ENCODE peak calls at places on chromosomes 12 and 14, in seven cellular contexts. W is chondrocyte, G is fibroblast of lung, I is cardiac fibroblast, B is astrocyte, L is body of pancreas, R is AG04450. Q is an unnamed sample.

GRCh38 chr12:1773937-1774655 is 46.3 kb upstream of the LRTM2 start:
- DNase-seq in L (no peak), R (no peak), W (no peak), B (no peak), I (no peak), G (no peak), Q (no peak)

GRCh38 chr12:13727707-13728147 is 253.7 kb downstream of the GRIN2B start:
- DNase-seq in G (no peak), L (no peak), B (peak), I (no peak), R (no peak), W (no peak), Q (no peak)

GRCh38 chr14:51954657-51955056 is 34.7 kb upstream of the RTRAF start:
- DNase-seq in L (no peak), W (no peak), G (no peak), I (no peak), B (no peak), R (no peak), Q (no peak)

GRCh38 chr12:89448526-89448925 is 76.1 kb downstream of the GALNT4 start:
- DNase-seq in G (no peak), L (no peak), B (no peak), R (no peak), W (no peak), I (no peak), Q (no peak)

GRCh38 chr12:40156031-40156764 is 50.3 kb upstream of the SLC2A13 start:
- DNase-seq in G (no peak), I (no peak), R (no peak), W (no peak), B (no peak), L (no peak), Q (no peak)

GRCh38 chr12:103279444-103279843 is 216.3 kb downstream of the C12orf42 start:
- DNase-seq in W (no peak), B (no peak), L (no peak), G (no peak), R (no peak), I (no peak), Q (no peak)

GRCh38 chr12:46404225-46404631 is 31.7 kb upstream of the SLC38A2 start:
- DNase-seq in W (no peak), L (no peak), I (peak), R (no peak), B (peak), G (peak), Q (peak)

GRCh38 chr12:93785262-93786010 is 108.3 kb downstream of the CRADD start:
- DNase-seq in I (peak), W (no peak), L (no peak), R (no peak), B (peak), G (peak), Q (peak)

GRCh38 chr14:49946320-49947141 is 53.6 kb downstream of the ARF6 start:
- DNase-seq in R (no peak), I (peak), G (peak), W (no peak), B (peak), L (no peak), Q (peak)

GRCh38 chr12:100554608-100555077 is 18.8 kb upstream of the GAS2L3 start:
- DNase-seq in G (peak), I (peak), R (peak), W (no peak), B (peak), L (peak), Q (peak)

GRCh38 chr12:26938660-26939185 is 453 bp downstream of the FGFR1OP2 start:
- DNase-seq in L (no peak), I (no peak), W (no peak), G (no peak), R (no peak), B (no peak), Q (no peak)

GRCh38 chr12:53048033-53048779 is 1.7 kb upstream of the TNS2 start:
- DNase-seq in B (no peak), W (peak), G (no peak), I (peak), R (no peak), L (peak), Q (no peak)

GRCh38 chr14:67077914-67078313 is 111.3 kb upstream of the GARIN2 start:
- DNase-seq in R (no peak), I (no peak), L (no peak), B (no peak), W (no peak), G (peak), Q (no peak)

GRCh38 chr14:45238988-45239387 is 14.0 kb downstream of the MIS18BP1 start:
- DNase-seq in R (no peak), I (no peak), G (no peak), B (no peak), L (no peak), W (no peak), Q (no peak)

GRCh38 chr14:56180754-56181542 is 62.7 kb downstream of the PELI2 start:
- DNase-seq in I (no peak), G (no peak), L (no peak), W (no peak), R (no peak), B (no peak), Q (no peak)

GRCh38 chr12:103965590-103966407 is at the start of gene TDG:
- DNase-seq in B (peak), W (peak), G (peak), I (peak), R (peak), L (peak), Q (peak)

GRCh38 chr12:39906237-39906636 is 199.6 kb downstream of the SLC2A13 start:
- DNase-seq in L (no peak), B (no peak), W (no peak), I (no peak), R (no peak), G (no peak), Q (no peak)

GRCh38 chr14:60734465-60735242 is at the start of gene MNAT1:
- DNase-seq in I (peak), L (peak), W (peak), G (peak), B (peak), R (peak), Q (peak)

GRCh38 chr12:96198970-96199369 is 4.8 kb downstream of the ELK3 start:
- DNase-seq in R (peak), B (peak), I (peak), W (no peak), L (no peak), G (peak), Q (peak)

GRCh38 chr12:100127766-100128508 is 14.7 kb downstream of the BLTP3B start:
- DNase-seq in R (peak), I (peak), W (no peak), L (no peak), B (peak), G (peak), Q (peak)

GRCh38 chr12:65607271-65607880 is 216.9 kb upstream of the HMGA2 start:
- DNase-seq in R (no peak), G (no peak), B (no peak), W (no peak), L (no peak), I (no peak), Q (no peak)

GRCh38 chr14:57052705-57053302 is 215.9 kb downstream of the EXOC5 start:
- DNase-seq in L (no peak), G (no peak), I (no peak), B (no peak), R (no peak), W (no peak), Q (no peak)

GRCh38 chr14:67557118-67557517 is 24.0 kb downstream of the PLEKHH1 start:
- DNase-seq in W (peak), B (peak), G (no peak), L (no peak), R (no peak), I (peak), Q (no peak)

GRCh38 chr12:65275627-65276026 is 2.9 kb upstream of the MSRB3 start:
- DNase-seq in B (no peak), R (no peak), I (peak), G (no peak), L (no peak), W (no peak), Q (no peak)

GRCh38 chr12:57454566-57455373 is at the start of gene INHBE:
- DNase-seq in B (peak), L (no peak), W (peak), I (peak), G (peak), R (peak), Q (peak)

GRCh38 chr12:105253882-105254513 is 18.0 kb upstream of the APPL2 start:
- DNase-seq in I (peak), G (peak), L (no peak), W (no peak), B (peak), R (no peak), Q (peak)

GRCh38 chr12:97745406-97746101 is 282.9 kb downstream of the RMST start:
- DNase-seq in I (no peak), R (no peak), G (no peak), W (no peak), B (peak), L (no peak), Q (no peak)

GRCh38 chr14:99029150-99029915 is 242.7 kb downstream of the BCL11B start:
- DNase-seq in I (no peak), R (no peak), L (no peak), B (no peak), G (no peak), W (no peak), Q (no peak)

GRCh38 chr14:65132855-65133254 is 30.5 kb upstream of the MAX start:
- DNase-seq in I (no peak), R (no peak), L (no peak), B (no peak), G (no peak), W (no peak), Q (no peak)

GRCh38 chr14:49861581-49861922 is 9.0 kb upstream of the NEMF start:
- DNase-seq in G (peak), R (peak), B (peak), W (no peak), L (peak), I (peak), Q (peak)

GRCh38 chr12:124152733-124153132 is 142.2 kb upstream of the RFLNA start:
- DNase-seq in B (no peak), I (peak), L (no peak), R (no peak), W (no peak), G (peak), Q (peak)

GRCh38 chr12:14714437-14714836 is 18.0 kb upstream of the GUCY2C start:
- DNase-seq in L (no peak), G (no peak), W (no peak), I (no peak), B (no peak), R (no peak), Q (no peak)

GRCh38 chr14:97762386-97762785 is 965.2 kb downstream of the VRK1 start:
- DNase-seq in G (no peak), R (no peak), L (no peak), W (no peak), B (no peak), I (no peak), Q (no peak)

GRCh38 chr12:19588944-19589343 is 149.7 kb downstream of the AEBP2 start:
- DNase-seq in B (no peak), G (no peak), R (no peak), L (no peak), I (no peak), W (no peak), Q (no peak)

GRCh38 chr12:108598553-108599250 is 818 bp upstream of the TMEM119 start:
- DNase-seq in L (no peak), I (no peak), B (no peak), G (no peak), W (no peak), R (no peak), Q (no peak)

GRCh38 chr14:65002586-65003210 is 16.0 kb downstream of the FNTB start:
- DNase-seq in L (no peak), R (no peak), I (peak), G (peak), B (peak), W (no peak), Q (peak)

GRCh38 chr12:22377731-22378496 is 43.4 kb upstream of the ST8SIA1 start:
- DNase-seq in G (peak), L (no peak), I (no peak), R (no peak), W (no peak), B (peak), Q (peak)

DNA sequence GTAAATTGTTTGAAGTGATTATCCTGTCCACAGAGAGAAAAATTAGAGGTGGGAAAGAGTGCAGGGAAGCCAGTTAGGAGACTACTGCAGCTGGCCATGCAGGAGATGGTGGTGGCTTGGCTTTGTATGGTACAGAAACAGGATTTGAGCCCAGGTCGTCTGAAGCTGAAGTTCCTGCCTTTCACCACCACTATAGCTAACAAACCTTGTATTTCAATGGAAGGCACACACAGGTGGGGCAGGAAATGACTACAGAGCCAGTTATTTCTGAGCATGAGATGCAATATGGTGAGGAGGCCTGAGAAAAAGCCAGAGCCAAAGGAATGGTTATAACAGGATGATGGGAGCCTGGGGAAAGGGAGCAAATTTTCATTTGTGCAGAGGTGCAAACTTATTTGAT is 103.9 kb downstream of the BTG1 start:
- DNase-seq in W (no peak), L (no peak), B (no peak), I (peak), R (no peak), G (no peak), Q (no peak)
- TF ChIP-seq CTCF in W (no peak), L (no peak), B (no peak), I (no peak), R (no peak), G (no peak), Q (no peak)

GRCh38 chr12:3607821-3608220 is 116.8 kb downstream of the PRMT8 start:
- DNase-seq in I (no peak), G (no peak), L (no peak), B (no peak), W (peak), R (no peak), Q (no peak)
- TF ChIP-seq CTCF in I (no peak), G (no peak), L (no peak), B (no peak), W (no peak), R (no peak), Q (no peak)

GRCh38 chr12:130591736-130592135 is 124.4 kb downstream of the RIMBP2 start:
- DNase-seq in L (no peak), B (no peak), G (no peak), I (no peak), R (no peak), W (no peak), Q (no peak)
- TF ChIP-seq CTCF in L (no peak), B (no peak), G (no peak), I (no peak), R (no peak), W (no peak), Q (no peak)

GRCh38 chr12:55072093-55072492 is 52.3 kb downstream of the NEUROD4 start:
- DNase-seq in I (peak), W (no peak), B (no peak), L (peak), G (peak), R (no peak), Q (peak)
- TF ChIP-seq CTCF in I (peak), W (peak), B (peak), L (peak), G (no peak), R (no peak), Q (no peak)

DNA sequence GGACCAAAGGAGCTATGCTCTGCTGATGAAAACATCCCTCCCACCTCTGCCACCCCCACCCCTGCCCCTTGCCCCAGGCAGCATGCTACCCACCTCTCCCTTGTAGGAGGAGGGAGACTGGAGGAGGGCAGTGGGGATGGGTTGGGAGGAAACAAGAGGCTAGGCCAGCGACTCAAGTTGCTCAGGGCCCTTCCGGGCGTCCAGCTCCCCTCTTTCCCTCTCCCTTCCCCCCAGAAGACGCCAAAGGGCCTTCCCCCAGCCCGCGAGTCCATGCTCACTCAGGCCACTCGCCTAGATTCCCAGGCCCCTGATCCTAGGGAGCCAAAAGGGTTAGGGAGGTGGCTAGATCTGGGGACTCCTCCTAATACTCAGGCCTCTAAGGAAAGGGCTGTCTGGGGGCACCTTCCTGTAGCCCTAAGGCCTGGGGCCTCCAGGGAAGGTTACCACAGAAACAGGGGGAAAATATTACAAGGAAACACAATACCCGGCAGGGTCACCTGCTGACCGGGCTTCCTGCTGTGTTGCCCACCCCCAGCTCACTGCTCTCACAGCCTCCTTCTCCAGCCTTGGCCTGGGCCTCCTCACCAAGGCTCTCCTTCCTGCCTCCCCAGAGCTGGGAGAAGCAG is 2.9 kb downstream of the HDAC7 start:
- DNase-seq in R (no peak), G (no peak), W (peak), L (no peak), I (no peak), B (no peak), Q (no peak)
- TF ChIP-seq CTCF in R (no peak), G (no peak), W (no peak), L (no peak), I (no peak), B (no peak), Q (no peak)

GRCh38 chr12:121227294-121227693 is 17.4 kb downstream of the P2RX4 start:
- DNase-seq in G (no peak), I (no peak), L (peak), R (no peak), W (no peak), B (no peak), Q (no peak)
- TF ChIP-seq CTCF in G (no peak), I (no peak), L (no peak), R (no peak), W (no peak), B (no peak), Q (no peak)

GRCh38 chr14:72878746-72879145 is 15.2 kb downstream of the DPF3 start:
- DNase-seq in W (no peak), B (no peak), G (no peak), R (no peak), L (no peak), I (no peak), Q (no peak)

GRCh38 chr14:72876021-72876709 is 17.7 kb downstream of the DPF3 start:
- DNase-seq in R (no peak), L (no peak), G (no peak), I (no peak), W (no peak), B (no peak), Q (no peak)

GRCh38 chr14:72879431-72879830 is 14.5 kb downstream of the DPF3 start:
- DNase-seq in W (no peak), R (no peak), L (no peak), G (no peak), I (no peak), B (no peak), Q (no peak)

GRCh38 chr14:72880164-72880563 is 13.7 kb downstream of the DPF3 start:
- DNase-seq in W (no peak), G (no peak), I (no peak), B (no peak), R (no peak), L (no peak), Q (no peak)

DNA sequence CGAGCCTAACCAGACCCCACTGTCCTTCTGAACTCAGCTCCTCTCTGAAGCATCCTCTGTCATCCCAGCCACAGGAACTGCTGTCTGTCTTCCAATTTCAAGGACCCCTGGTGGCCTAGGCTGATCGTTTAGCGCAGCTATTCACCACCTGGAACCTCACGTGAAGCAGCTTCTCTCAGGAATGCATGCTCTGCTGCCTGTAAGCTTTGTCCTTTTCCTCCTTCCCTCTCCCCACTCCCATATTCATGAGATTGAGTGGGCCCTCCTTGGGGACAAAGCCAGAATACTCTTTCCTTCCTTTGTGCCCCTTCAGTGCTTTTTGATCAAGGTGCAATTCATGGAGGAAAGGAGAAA is 17.2 kb downstream of the DPF3 start:
- DNase-seq in I (no peak), G (no peak), L (no peak), R (no peak), W (no peak), B (no peak), Q (no peak)
- TF ChIP-seq CTCF in I (no peak), G (no peak), L (no peak), R (no peak), W (no peak), B (no peak), Q (no peak)

Q was measured in fibroblast of the aortic adventitia.